ENCODE peak calls at places on chromosomes 4 and X, in nine cellular contexts. T, G, D, C, N, O, F, P and R are unnamed samples.

GRCh38 chr4:174865418-174865985 is 36.5 kb upstream of the GLRA3 start:
- DNase-seq in G (no peak), O (no peak), T (no peak), C (no peak), F (no peak), D (no peak), P (no peak), N (no peak), R (no peak)

GRCh38 chr4:48902266-48902665 is 4.3 kb downstream of the OCIAD2 start:
- DNase-seq in O (peak; percentile 30), N (peak; percentile 24), D (no peak), T (no peak), F (peak; percentile 48), P (no peak), G (no peak), C (no peak), R (no peak)

GRCh38 chrX:41922694-41923171 is 621 bp downstream of the CASK start:
- DNase-seq in N (no peak), G (peak; percentile 40), F (peak; percentile 11), O (peak; percentile 31), T (no peak), P (peak; percentile 12), C (peak; percentile 43), D (peak; percentile 47), R (peak; percentile 17)

GRCh38 chrX:110286126-110286525 is 31.8 kb downstream of the AMMECR1 start:
- DNase-seq in F (peak; percentile 91), G (peak; percentile 28), N (peak; percentile 77), O (no peak), D (no peak), T (no peak), P (no peak), C (no peak), R (no peak)

GRCh38 chrX:11108253-11108941 is 2.7 kb upstream of the HCCS start:
- DNase-seq in G (no peak), F (no peak), O (no peak), C (no peak), D (no peak), P (no peak), T (no peak), N (no peak), R (no peak)

GRCh38 chr4:143337600-143338287 is 1.1 kb downstream of the GAB1 start:
- DNase-seq in N (peak; percentile 37), D (no peak), P (no peak), T (no peak), O (peak; percentile 26), F (peak; percentile 70), C (no peak), G (peak; percentile 24), R (no peak)

GRCh38 chr4:87849612-87850011 is 16.8 kb downstream of the MEPE start:
- DNase-seq in G (no peak), F (no peak), O (no peak), T (no peak), N (peak; percentile 15), C (no peak), P (no peak), D (no peak), R (no peak)

GRCh38 chrX:46574337-46574940 is 874 bp downstream of the CHST7 start:
- DNase-seq in P (peak; percentile 26), D (peak; percentile 54), O (peak; percentile 53), F (no peak), T (peak; percentile 4), N (no peak), C (no peak), G (peak; percentile 44), R (no peak)

GRCh38 chr4:87144346-87144745 is 76.1 kb downstream of the KLHL8 start:
- DNase-seq in T (no peak), D (no peak), P (no peak), F (no peak), C (no peak), N (no peak), O (no peak), G (no peak), R (no peak)

GRCh38 chr4:7020856-7021255 is 22.3 kb upstream of the TADA2B start:
- DNase-seq in O (no peak), P (no peak), N (no peak), C (no peak), F (no peak), T (no peak), D (no peak), G (no peak), R (no peak)

GRCh38 chrX:29662759-29663503 is 552.4 kb upstream of the MAGEB2 start:
- DNase-seq in N (peak; percentile 91), F (peak; percentile 96), P (no peak), T (no peak), C (no peak), D (no peak), O (no peak), G (peak; percentile 70), R (no peak)

GRCh38 chr4:186304816-186305520 is 39.0 kb downstream of the F11 start:
- DNase-seq in N (no peak), T (no peak), C (peak; percentile 73), D (no peak), O (no peak), P (no peak), G (no peak), F (no peak), R (no peak)

GRCh38 chr4:170004656-170005250 is 21.4 kb downstream of the MFAP3L start:
- DNase-seq in D (no peak), F (peak; percentile 24), O (no peak), G (no peak), C (no peak), T (no peak), P (no peak), N (no peak), R (no peak)

GRCh38 chrX:107736781-107737531 is 38.6 kb downstream of the TSC22D3 start:
- DNase-seq in T (no peak), P (no peak), G (no peak), N (no peak), D (no peak), C (peak; percentile 87), O (peak; percentile 88), F (no peak), R (peak; percentile 73)

GRCh38 chr4:123110147-123110546 is 187.8 kb upstream of the NUDT6 start:
- DNase-seq in O (no peak), D (no peak), G (no peak), F (peak; percentile 71), P (no peak), N (no peak), C (no peak), T (no peak), R (no peak)

GRCh38 chrX:1894656-1895055 is 279.8 kb downstream of the ASMT start:
- DNase-seq in F (no peak), T (no peak), P (no peak), C (no peak), N (no peak), G (no peak), O (no peak), D (no peak), R (no peak)

GRCh38 chr4:48268956-48269860 is at the start of gene TEC:
- DNase-seq in T (no peak), P (peak; percentile 81), N (no peak), C (no peak), D (peak; percentile 84), F (no peak), G (peak; percentile 50), O (peak; percentile 67), R (peak; percentile 32)

GRCh38 chr4:170087163-170087700 is 2.5 kb downstream of the AADAT start:
- DNase-seq in C (no peak), D (no peak), O (no peak), F (peak; percentile 45), P (no peak), T (no peak), G (no peak), N (no peak), R (no peak)

GRCh38 chr4:2804449-2804972 is 11.6 kb downstream of the SH3BP2 start:
- DNase-seq in C (no peak), T (no peak), D (peak; percentile 39), O (no peak), N (no peak), G (no peak), P (no peak), F (no peak), R (no peak)

GRCh38 chr4:145154573-145154972 is 25.8 kb downstream of the OTUD4 start:
- DNase-seq in G (peak; percentile 11), T (no peak), D (no peak), F (peak; percentile 42), O (no peak), C (no peak), N (peak; percentile 38), P (no peak), R (no peak)

GRCh38 chrX:48090123-48090522 is 18.7 kb upstream of the ZNF630 start:
- DNase-seq in T (no peak), G (no peak), D (no peak), C (no peak), F (no peak), N (no peak), O (no peak), P (no peak), R (no peak)

GRCh38 chr4:111187108-111187507 is 564.2 kb upstream of the PITX2 start:
- DNase-seq in D (no peak), G (no peak), N (no peak), F (no peak), P (no peak), T (no peak), C (no peak), O (no peak), R (no peak)

GRCh38 chr4:2091990-2092652 is 33.0 kb downstream of the NAT8L start:
- DNase-seq in N (no peak), O (peak; percentile 63), T (no peak), P (no peak), D (no peak), F (no peak), C (peak; percentile 39), G (no peak), R (no peak)

GRCh38 chr4:92864176-92864575 is 560.4 kb downstream of the GRID2 start:
- DNase-seq in F (no peak), N (no peak), T (no peak), G (no peak), D (no peak), C (no peak), P (no peak), O (no peak), R (no peak)

GRCh38 chr4:15457401-15458201 is 12.1 kb upstream of the CC2D2A start:
- DNase-seq in C (peak; percentile 20), N (peak; percentile 10), F (peak; percentile 88), O (peak; percentile 45), G (no peak), T (no peak), P (peak; percentile 36), D (no peak), R (peak; percentile 46)

GRCh38 chr4:1770791-1771231 is 22.3 kb upstream of the FGFR3 start:
- DNase-seq in D (no peak), C (no peak), T (no peak), G (no peak), F (no peak), P (no peak), O (no peak), N (no peak), R (no peak)

GRCh38 chrX:27276751-27277150 is 186.4 kb downstream of the PPP4R3C start:
- DNase-seq in G (no peak), N (no peak), F (no peak), T (no peak), C (no peak), P (no peak), D (no peak), O (no peak), R (no peak)

GRCh38 chr4:169050308-169050707 is 40.3 kb upstream of the CBR4 start:
- DNase-seq in D (no peak), G (no peak), P (no peak), F (peak; percentile 55), O (no peak), N (no peak), T (no peak), C (no peak), R (no peak)

GRCh38 chrX:106481341-106481740 is 130.4 kb upstream of the RADX start:
- DNase-seq in C (peak; percentile 59), N (peak; percentile 59), G (peak; percentile 59), F (peak; percentile 66), T (no peak), D (no peak), P (peak; percentile 43), O (peak; percentile 73), R (peak; percentile 69)